ENCODE peak calls at places on chromosome 5, in six cellular contexts. L is transverse colon, H is spleen, W is HCT116, P is GM12878, Q is sigmoid colon. M is an unnamed sample. For H3K4me1, the result is how much of the 10 kb centered on the place peaks cover.

GRCh38 chr5:153534102-153534501 is 43.6 kb downstream of the GRIA1 start:
- DNase-seq in P (no peak), W (no peak), H (no peak), L (no peak), Q (no peak), M (no peak)

GRCh38 chr5:125261505-125262250 is 515.2 kb upstream of the ZNF608 start:
- DNase-seq in W (no peak), H (no peak), L (no peak), Q (no peak), P (no peak), M (no peak)

GRCh38 chr5:77444356-77444755 is 47.8 kb downstream of the WDR41 start:
- DNase-seq in W (no peak), L (no peak), H (no peak), P (no peak), Q (no peak), M (no peak)

GRCh38 chr5:108687599-108688220 is 60.0 kb upstream of the FER start:
- DNase-seq in H (no peak), L (no peak), P (no peak), W (no peak), Q (no peak), M (no peak)

GRCh38 chr5:84287964-84288363 is 96.7 kb downstream of the EDIL3 start:
- DNase-seq in W (peak), Q (no peak), H (no peak), P (peak), L (no peak), M (no peak)

GRCh38 chr5:88825782-88826110 is 57.2 kb downstream of the MEF2C start:
- DNase-seq in H (no peak), Q (no peak), L (no peak), P (no peak), W (no peak), M (no peak)

GRCh38 chr5:72818866-72819534 is 2.5 kb downstream of the TNPO1 start:
- DNase-seq in Q (peak), P (no peak), W (peak), H (peak), L (peak), M (peak)

GRCh38 chr5:161406880-161407279 is 139.6 kb downstream of the GABRB2 start:
- DNase-seq in Q (no peak), P (no peak), L (no peak), H (no peak), W (no peak), M (no peak)

GRCh38 chr5:78912085-78912771 is 72.9 kb downstream of the ARSB start:
- DNase-seq in P (no peak), Q (no peak), L (no peak), W (no peak), H (no peak), M (no peak)

GRCh38 chr5:68456756-68457217 is 241.2 kb downstream of the PIK3R1 start:
- DNase-seq in Q (no peak), P (no peak), L (peak), H (no peak), W (no peak), M (peak)

GRCh38 chr5:60018091-60018490 is 124.6 kb upstream of the PDE4D start:
- DNase-seq in L (no peak), Q (no peak), H (no peak), P (no peak), W (no peak), M (no peak)

GRCh38 chr5:74848553-74849025 is 17.6 kb downstream of the FAM169A start:
- DNase-seq in Q (no peak), H (no peak), W (no peak), P (no peak), L (no peak), M (no peak)

GRCh38 chr5:154967419-154968024 is 26.6 kb downstream of the MRPL22 start:
- DNase-seq in Q (no peak), L (no peak), H (no peak), P (no peak), W (no peak), M (no peak)

GRCh38 chr5:139472410-139473030 is 1.7 kb downstream of the SMIM33 start:
- DNase-seq in Q (no peak), L (no peak), W (no peak), H (no peak), P (no peak), M (no peak)

GRCh38 chr5:139473565-139473964 is 2.8 kb downstream of the SMIM33 start:
- DNase-seq in Q (no peak), P (no peak), W (no peak), H (no peak), L (no peak), M (no peak)

GRCh38 chr5:139470821-139471300 is at the start of gene SMIM33:
- DNase-seq in H (peak), W (no peak), L (peak), Q (no peak), P (no peak), M (no peak)

GRCh38 chr5:139474815-139475791 is 4.3 kb downstream of the SMIM33 start:
- DNase-seq in Q (peak), W (no peak), P (no peak), H (no peak), L (peak), M (no peak)

GRCh38 chr5:139473105-139473504 is 2.3 kb downstream of the SMIM33 start:
- DNase-seq in L (no peak), W (no peak), Q (no peak), P (no peak), H (no peak), M (no peak)
- TF ChIP-seq POLR2AphosphoS5 in L (no peak), W (no peak), Q (no peak), P (no peak), H (no peak), M (no peak)

GRCh38 chr5:143916441-143916840 is 104.5 kb downstream of the HMHB1 start:
- DNase-seq in Q (no peak), L (no peak), W (no peak), P (no peak), H (no peak), M (no peak)
- H3K4me1 ChIP-seq in Q (under half), L (under half), W (under half), P (under half), H (under half), M (under half)

DNA sequence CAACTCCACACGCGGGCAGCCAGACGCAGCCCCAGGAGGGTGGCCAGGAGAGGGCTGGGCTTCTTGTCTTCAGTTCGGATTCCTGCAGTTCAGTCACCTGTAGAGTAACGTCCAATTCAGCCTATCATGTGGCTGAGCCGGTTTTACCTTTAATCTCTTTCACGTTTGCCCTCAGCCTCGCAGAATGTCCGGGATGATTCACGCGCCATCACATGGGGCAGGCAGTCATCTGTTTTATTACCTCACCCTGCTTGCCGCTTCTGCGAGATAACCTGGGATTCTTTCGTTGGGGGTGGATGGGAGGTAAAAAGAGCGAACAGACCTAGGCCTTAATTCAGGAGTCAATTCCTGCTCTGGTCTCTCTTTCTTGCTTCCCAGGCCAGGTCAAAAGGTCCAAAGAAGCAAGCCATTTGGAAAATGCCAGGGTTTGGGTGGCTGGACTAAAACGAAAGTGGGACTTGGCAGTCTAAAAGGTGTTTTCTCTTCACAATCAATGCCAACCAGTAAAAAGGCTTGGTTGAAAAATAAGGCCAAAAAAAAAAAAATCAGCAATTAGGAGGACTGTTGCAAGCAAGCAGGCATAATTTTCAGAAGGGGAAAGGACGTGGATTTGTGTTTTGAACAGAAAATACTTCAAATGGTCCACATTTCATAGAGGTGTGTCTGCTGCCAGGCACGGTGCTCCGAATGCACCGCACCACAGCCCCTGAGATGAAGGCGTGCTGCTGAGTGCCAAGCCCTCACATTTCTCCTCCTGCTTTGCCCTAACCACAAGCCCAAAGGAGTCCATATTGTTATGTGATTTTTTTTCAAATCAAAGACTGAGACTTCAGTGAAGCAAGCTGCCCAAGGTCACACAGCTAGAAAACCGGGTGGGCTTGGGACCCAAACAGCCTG is 2.8 kb upstream of the WWC1 start:
- DNase-seq in Q (no peak), L (peak), H (no peak), W (peak), P (no peak), M (peak)
- TF ChIP-seq POLR2A in Q (no peak), L (no peak), H (no peak), W (no peak), P (no peak), M (peak)

GRCh38 chr5:37121465-37121864 is 127.7 kb downstream of the CPLANE1 start:
- DNase-seq in W (no peak), Q (no peak), H (no peak), P (no peak), L (no peak), M (no peak)
- TF ChIP-seq POLR2AphosphoS5 in W (no peak), Q (no peak), H (no peak), P (no peak), L (no peak), M (no peak)

GRCh38 chr5:375921-376871 is 54.7 kb downstream of the AHRR start:
- DNase-seq in W (no peak), Q (peak), H (peak), L (peak), P (no peak), M (peak)

GRCh38 chr5:376951-377325 is 55.4 kb downstream of the AHRR start:
- DNase-seq in W (no peak), P (no peak), L (peak), Q (no peak), H (peak), M (peak)

GRCh38 chr5:378976-379742 is 57.6 kb downstream of the AHRR start:
- DNase-seq in P (peak), H (peak), W (no peak), Q (peak), L (no peak), M (peak)

GRCh38 chr5:378301-378891 is 56.9 kb downstream of the AHRR start:
- DNase-seq in H (peak), Q (peak), W (no peak), L (peak), P (no peak), M (no peak)

GRCh38 chr5:377326-377981 is 55.9 kb downstream of the AHRR start:
- DNase-seq in L (peak), H (peak), P (no peak), W (no peak), Q (peak), M (peak)
- H3K4me1 ChIP-seq in L (under half), H (under half), P (half or more), W (half or more), Q (under half), M (under half)

GRCh38 chr5:180100621-180101450 is 29.3 kb upstream of the RNF130 start:
- DNase-seq in P (no peak), L (no peak), W (no peak), H (peak), Q (no peak), M (no peak)
- TF ChIP-seq POLR2A in P (no peak), L (no peak), W (no peak), H (no peak), Q (no peak), M (no peak)

DNA sequence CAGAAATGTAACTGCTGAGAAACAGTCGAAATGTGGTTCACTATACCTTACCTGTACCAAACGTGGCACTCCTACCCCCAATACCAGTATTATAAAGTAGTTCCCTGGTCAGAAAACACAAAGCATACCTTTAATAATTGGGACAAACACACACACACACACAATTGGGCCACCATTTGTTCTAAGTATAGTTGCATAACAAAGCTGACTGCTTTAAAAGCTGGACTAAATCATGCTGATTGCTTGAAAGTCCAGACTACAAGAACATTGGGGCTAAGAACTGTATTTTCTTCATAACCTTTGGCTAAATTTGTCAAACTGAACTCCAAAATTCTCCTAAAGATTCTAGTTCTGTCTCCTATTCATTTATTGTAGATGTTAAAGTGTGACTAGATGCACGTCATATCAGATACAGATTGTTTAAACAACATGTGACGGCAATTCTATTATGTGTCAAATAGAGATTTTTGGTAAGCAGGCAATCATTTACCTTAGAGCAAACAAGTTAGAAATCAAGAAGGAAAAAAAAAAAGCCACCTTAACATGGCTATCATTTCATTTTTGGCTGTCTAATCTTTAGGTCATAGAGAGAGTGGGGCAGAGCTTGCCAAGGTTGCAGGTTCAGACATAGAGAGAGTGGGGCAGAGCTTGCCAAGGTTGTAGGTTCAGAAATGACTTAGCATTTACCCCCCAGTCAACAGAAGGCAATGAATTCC is 265.1 kb downstream of the ARL15 start:
- DNase-seq in L (no peak), H (no peak), Q (no peak), W (no peak), P (no peak), M (no peak)
- TF ChIP-seq POLR2AphosphoS5 in L (no peak), H (no peak), Q (no peak), W (no peak), P (no peak), M (no peak)

DNA sequence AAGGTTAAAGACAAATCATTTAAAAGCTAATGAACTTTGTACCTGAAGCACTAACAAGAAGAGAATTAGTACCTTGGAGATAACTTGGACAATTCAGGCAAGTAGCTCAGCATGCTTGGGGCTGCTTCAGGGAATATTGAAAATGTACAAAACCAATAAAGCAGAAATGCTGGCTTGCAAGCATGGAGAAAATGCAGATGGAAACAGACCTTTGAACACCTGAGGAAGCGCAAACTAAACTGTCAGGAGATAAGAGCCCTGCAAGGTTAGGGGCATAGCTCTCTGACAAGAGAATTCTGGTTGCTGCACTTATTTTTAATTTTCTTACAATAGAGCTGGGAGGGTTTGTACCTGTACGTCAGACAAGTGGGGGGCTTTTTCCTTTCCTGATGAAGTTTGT is 42.6 kb upstream of the C5orf47 start:
- DNase-seq in P (no peak), W (no peak), L (no peak), H (no peak), Q (no peak), M (no peak)
- H3K4me1 ChIP-seq in P (under half), W (under half), L (under half), H (under half), Q (under half), M (under half)

GRCh38 chr5:34553544-34553943 is 102.6 kb upstream of the RAI14 start:
- DNase-seq in W (no peak), H (no peak), L (no peak), P (no peak), Q (no peak), M (no peak)

GRCh38 chr5:34555699-34556513 is 100.2 kb upstream of the RAI14 start:
- DNase-seq in Q (no peak), P (no peak), W (no peak), H (no peak), L (no peak), M (no peak)

GRCh38 chr5:34556514-34556782 is 99.7 kb upstream of the RAI14 start:
- DNase-seq in P (no peak), W (no peak), L (no peak), H (no peak), Q (no peak), M (no peak)

GRCh38 chr5:34552686-34553085 is 103.4 kb upstream of the RAI14 start:
- DNase-seq in Q (no peak), L (no peak), W (no peak), H (no peak), P (no peak), M (no peak)

GRCh38 chr5:34554656-34555055 is 101.5 kb upstream of the RAI14 start:
- DNase-seq in L (no peak), P (no peak), Q (no peak), W (no peak), H (no peak), M (no peak)
- TF ChIP-seq POLR2A in L (no peak), P (no peak), Q (no peak), W (no peak), H (no peak), M (no peak)

GRCh38 chr5:18141260-18141659 is 507.0 kb downstream of the TAF11L14 start:
- DNase-seq in W (no peak), L (no peak), P (no peak), H (no peak), Q (no peak), M (no peak)
- TF ChIP-seq POLR2AphosphoS5 in W (no peak), L (no peak), P (no peak), H (no peak), Q (no peak), M (no peak)

M was measured in prostate gland.